ENCODE peak calls at places on chromosomes 11 and 22, in eight cellular contexts. One of them, this sample, is unnamed.

GRCh38 chr11:26333906-26334305 is 2.0 kb downstream of the ANO3 start:
- DNase-seq in stomach: no peak
- DNase-seq in BJ: no peak
- DNase-seq in tibial artery: no peak
- DNase-seq in AG10803: no peak
- DNase-seq in bronchial epithelial cell: peak
- DNase-seq in mucosa of descending colon: no peak
- DNase-seq in epithelial cell of proximal tubule: no peak
- DNase-seq in this sample: no peak

GRCh38 chr11:134981824-134982223 is 569.8 kb upstream of the B3GAT1 start:
- DNase-seq in BJ: no peak
- DNase-seq in stomach: no peak
- DNase-seq in tibial artery: no peak
- DNase-seq in AG10803: no peak
- DNase-seq in bronchial epithelial cell: no peak
- DNase-seq in epithelial cell of proximal tubule: no peak
- DNase-seq in mucosa of descending colon: no peak
- DNase-seq in this sample: no peak

GRCh38 chr11:119188067-119188466 is 2.8 kb downstream of the NHERF4 start:
- DNase-seq in bronchial epithelial cell: no peak
- DNase-seq in AG10803: no peak
- DNase-seq in tibial artery: no peak
- DNase-seq in epithelial cell of proximal tubule: no peak
- DNase-seq in BJ: no peak
- DNase-seq in mucosa of descending colon: no peak
- DNase-seq in stomach: no peak
- DNase-seq in this sample: no peak

GRCh38 chr22:32469799-32470212 is 4.8 kb upstream of the FBXO7 start:
- DNase-seq in AG10803: peak
- DNase-seq in epithelial cell of proximal tubule: peak
- DNase-seq in BJ: peak
- DNase-seq in stomach: no peak
- DNase-seq in tibial artery: no peak
- DNase-seq in mucosa of descending colon: no peak
- DNase-seq in bronchial epithelial cell: peak
- DNase-seq in this sample: no peak

GRCh38 chr11:112625816-112626215 is 335.4 kb upstream of the NCAM1 start:
- DNase-seq in AG10803: no peak
- DNase-seq in stomach: no peak
- DNase-seq in bronchial epithelial cell: peak
- DNase-seq in mucosa of descending colon: no peak
- DNase-seq in BJ: no peak
- DNase-seq in epithelial cell of proximal tubule: no peak
- DNase-seq in tibial artery: no peak
- DNase-seq in this sample: no peak

GRCh38 chr11:121892131-121892681 is 223.8 kb downstream of the BLID start:
- DNase-seq in tibial artery: no peak
- DNase-seq in stomach: no peak
- DNase-seq in AG10803: peak
- DNase-seq in bronchial epithelial cell: peak
- DNase-seq in BJ: peak
- DNase-seq in epithelial cell of proximal tubule: no peak
- DNase-seq in mucosa of descending colon: no peak
- DNase-seq in this sample: no peak

GRCh38 chr11:128757235-128757711 is 63.4 kb downstream of the FLI1 start:
- DNase-seq in bronchial epithelial cell: peak
- DNase-seq in BJ: no peak
- DNase-seq in epithelial cell of proximal tubule: no peak
- DNase-seq in stomach: no peak
- DNase-seq in AG10803: no peak
- DNase-seq in mucosa of descending colon: no peak
- DNase-seq in tibial artery: peak
- DNase-seq in this sample: no peak

GRCh38 chr11:122852071-122852831 is 14.0 kb downstream of the CRTAM start:
- DNase-seq in epithelial cell of proximal tubule: no peak
- DNase-seq in mucosa of descending colon: no peak
- DNase-seq in stomach: no peak
- DNase-seq in bronchial epithelial cell: peak
- DNase-seq in tibial artery: no peak
- DNase-seq in AG10803: peak
- DNase-seq in BJ: no peak
- DNase-seq in this sample: no peak

GRCh38 chr11:126748097-126748756 is 252.3 kb downstream of the KIRREL3 start:
- DNase-seq in tibial artery: no peak
- DNase-seq in stomach: no peak
- DNase-seq in epithelial cell of proximal tubule: no peak
- DNase-seq in mucosa of descending colon: no peak
- DNase-seq in bronchial epithelial cell: no peak
- DNase-seq in BJ: no peak
- DNase-seq in AG10803: no peak
- DNase-seq in this sample: no peak

GRCh38 chr11:64253481-64253880 is 2.2 kb downstream of the PLCB3 start:
- DNase-seq in epithelial cell of proximal tubule: no peak
- DNase-seq in mucosa of descending colon: no peak
- DNase-seq in tibial artery: peak
- DNase-seq in BJ: no peak
- DNase-seq in bronchial epithelial cell: no peak
- DNase-seq in stomach: no peak
- DNase-seq in AG10803: peak
- DNase-seq in this sample: no peak

GRCh38 chr11:64256300-64256699 is 5.0 kb downstream of the PLCB3 start:
- DNase-seq in mucosa of descending colon: no peak
- DNase-seq in tibial artery: no peak
- DNase-seq in BJ: no peak
- DNase-seq in bronchial epithelial cell: no peak
- DNase-seq in stomach: no peak
- DNase-seq in epithelial cell of proximal tubule: no peak
- DNase-seq in AG10803: no peak
- DNase-seq in this sample: no peak

GRCh38 chr11:64253043-64253442 is 1.7 kb downstream of the PLCB3 start:
- DNase-seq in AG10803: no peak
- DNase-seq in epithelial cell of proximal tubule: no peak
- DNase-seq in tibial artery: no peak
- DNase-seq in bronchial epithelial cell: no peak
- DNase-seq in stomach: no peak
- DNase-seq in BJ: no peak
- DNase-seq in mucosa of descending colon: no peak
- DNase-seq in this sample: no peak

GRCh38 chr11:64255135-64256128 is 4.1 kb downstream of the PLCB3 start:
- DNase-seq in BJ: no peak
- DNase-seq in AG10803: no peak
- DNase-seq in tibial artery: no peak
- DNase-seq in epithelial cell of proximal tubule: no peak
- DNase-seq in mucosa of descending colon: no peak
- DNase-seq in stomach: no peak
- DNase-seq in bronchial epithelial cell: no peak
- DNase-seq in this sample: no peak

GRCh38 chr11:64254326-64254725 is 3.0 kb downstream of the PLCB3 start:
- DNase-seq in bronchial epithelial cell: no peak
- DNase-seq in mucosa of descending colon: no peak
- DNase-seq in epithelial cell of proximal tubule: no peak
- DNase-seq in BJ: no peak
- DNase-seq in stomach: no peak
- DNase-seq in tibial artery: no peak
- DNase-seq in AG10803: no peak
- DNase-seq in this sample: no peak
- TF ChIP-seq CTCF in bronchial epithelial cell: no peak
- TF ChIP-seq CTCF in mucosa of descending colon: no peak
- TF ChIP-seq CTCF in epithelial cell of proximal tubule: no peak
- TF ChIP-seq CTCF in BJ: no peak
- TF ChIP-seq CTCF in stomach: no peak
- TF ChIP-seq CTCF in tibial artery: no peak
- TF ChIP-seq CTCF in AG10803: no peak
- TF ChIP-seq CTCF in this sample: no peak

DNA sequence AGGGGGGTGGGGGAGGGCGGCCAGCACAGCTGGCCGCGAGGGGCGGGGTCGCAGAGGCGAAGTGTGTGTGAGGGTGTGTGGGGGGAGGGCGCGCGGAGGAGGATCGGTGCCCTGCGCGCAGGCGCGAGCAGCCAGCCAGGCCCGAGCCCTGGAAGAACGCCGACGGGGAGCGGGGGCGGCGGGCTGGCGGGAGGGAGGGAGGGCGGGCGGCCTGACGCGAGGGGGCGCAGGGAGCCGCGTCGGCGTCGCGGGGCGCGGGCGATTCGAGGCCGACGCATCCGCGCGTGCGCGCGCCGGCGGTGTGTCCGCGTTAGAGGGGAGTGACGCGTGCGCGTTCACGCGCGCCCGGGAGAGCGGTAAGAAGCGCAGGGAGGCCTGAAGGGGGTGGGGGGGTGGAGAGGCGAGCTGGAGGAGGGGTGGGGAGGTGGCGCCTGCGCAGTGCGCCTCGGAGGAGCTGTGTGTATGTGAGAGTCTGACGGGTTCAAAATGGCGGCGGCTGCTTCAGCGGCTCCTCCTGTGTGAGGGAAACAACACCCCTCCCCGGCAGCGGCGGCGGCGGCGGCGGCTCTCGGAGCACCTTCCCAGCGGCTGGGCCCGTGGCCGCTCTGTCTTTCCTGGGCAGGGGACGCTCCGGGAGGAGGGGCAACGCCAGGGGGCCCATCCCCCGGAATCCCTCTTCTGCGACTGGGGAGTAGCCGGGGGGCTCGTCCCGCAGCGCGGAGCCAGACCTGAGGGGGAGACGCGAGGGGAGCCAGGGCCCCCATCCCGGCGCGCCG is at the start of gene KDM2A:
- DNase-seq in stomach: peak
- DNase-seq in epithelial cell of proximal tubule: peak
- DNase-seq in AG10803: peak
- DNase-seq in BJ: peak
- DNase-seq in tibial artery: peak
- DNase-seq in mucosa of descending colon: peak
- DNase-seq in bronchial epithelial cell: peak
- DNase-seq in this sample: peak
- TF ChIP-seq CTCF in stomach: no peak
- TF ChIP-seq CTCF in epithelial cell of proximal tubule: no peak
- TF ChIP-seq CTCF in AG10803: no peak
- TF ChIP-seq CTCF in BJ: no peak
- TF ChIP-seq CTCF in tibial artery: peak
- TF ChIP-seq CTCF in mucosa of descending colon: peak
- TF ChIP-seq CTCF in bronchial epithelial cell: peak
- TF ChIP-seq CTCF in this sample: peak

GRCh38 chr11:794013-794765 is 3.9 kb downstream of the SLC25A22 start:
- DNase-seq in tibial artery: no peak
- DNase-seq in AG10803: no peak
- DNase-seq in mucosa of descending colon: no peak
- DNase-seq in bronchial epithelial cell: no peak
- DNase-seq in epithelial cell of proximal tubule: no peak
- DNase-seq in stomach: no peak
- DNase-seq in BJ: no peak
- DNase-seq in this sample: no peak
- TF ChIP-seq CTCF in tibial artery: no peak
- TF ChIP-seq CTCF in AG10803: no peak
- TF ChIP-seq CTCF in mucosa of descending colon: no peak
- TF ChIP-seq CTCF in bronchial epithelial cell: no peak
- TF ChIP-seq CTCF in epithelial cell of proximal tubule: no peak
- TF ChIP-seq CTCF in stomach: no peak
- TF ChIP-seq CTCF in BJ: no peak
- TF ChIP-seq CTCF in this sample: no peak

GRCh38 chr11:46374815-46375214 is 6.7 kb upstream of the MDK start:
- DNase-seq in mucosa of descending colon: no peak
- DNase-seq in epithelial cell of proximal tubule: no peak
- DNase-seq in stomach: no peak
- DNase-seq in AG10803: no peak
- DNase-seq in tibial artery: no peak
- DNase-seq in bronchial epithelial cell: no peak
- DNase-seq in BJ: no peak
- DNase-seq in this sample: no peak
- TF ChIP-seq CTCF in mucosa of descending colon: no peak
- TF ChIP-seq CTCF in epithelial cell of proximal tubule: no peak
- TF ChIP-seq CTCF in stomach: no peak
- TF ChIP-seq CTCF in AG10803: no peak
- TF ChIP-seq CTCF in tibial artery: no peak
- TF ChIP-seq CTCF in bronchial epithelial cell: no peak
- TF ChIP-seq CTCF in BJ: no peak
- TF ChIP-seq CTCF in this sample: no peak

GRCh38 chr22:16932577-16932976 is 75.4 kb downstream of the GAB4 start:
- DNase-seq in AG10803: no peak
- DNase-seq in epithelial cell of proximal tubule: no peak
- DNase-seq in stomach: no peak
- DNase-seq in BJ: no peak
- DNase-seq in bronchial epithelial cell: no peak
- DNase-seq in tibial artery: no peak
- DNase-seq in mucosa of descending colon: no peak
- DNase-seq in this sample: no peak
- TF ChIP-seq CTCF in AG10803: peak
- TF ChIP-seq CTCF in epithelial cell of proximal tubule: peak
- TF ChIP-seq CTCF in stomach: no peak
- TF ChIP-seq CTCF in BJ: peak
- TF ChIP-seq CTCF in bronchial epithelial cell: no peak
- TF ChIP-seq CTCF in tibial artery: no peak
- TF ChIP-seq CTCF in mucosa of descending colon: no peak
- TF ChIP-seq CTCF in this sample: no peak

GRCh38 chr11:36349345-36350136 is 53.5 kb downstream of the PRR5L start:
- DNase-seq in tibial artery: no peak
- DNase-seq in AG10803: no peak
- DNase-seq in stomach: no peak
- DNase-seq in epithelial cell of proximal tubule: no peak
- DNase-seq in mucosa of descending colon: no peak
- DNase-seq in bronchial epithelial cell: no peak
- DNase-seq in BJ: no peak
- DNase-seq in this sample: no peak

GRCh38 chr11:36350137-36350513 is 54.0 kb downstream of the PRR5L start:
- DNase-seq in epithelial cell of proximal tubule: no peak
- DNase-seq in BJ: no peak
- DNase-seq in bronchial epithelial cell: no peak
- DNase-seq in mucosa of descending colon: no peak
- DNase-seq in tibial artery: no peak
- DNase-seq in AG10803: no peak
- DNase-seq in stomach: no peak
- DNase-seq in this sample: no peak

GRCh38 chr11:36356201-36356600 is 60.1 kb downstream of the PRR5L start:
- DNase-seq in stomach: no peak
- DNase-seq in AG10803: peak
- DNase-seq in BJ: no peak
- DNase-seq in epithelial cell of proximal tubule: no peak
- DNase-seq in mucosa of descending colon: no peak
- DNase-seq in bronchial epithelial cell: no peak
- DNase-seq in tibial artery: peak
- DNase-seq in this sample: no peak

GRCh38 chr11:36354221-36355003 is 58.3 kb downstream of the PRR5L start:
- DNase-seq in bronchial epithelial cell: peak
- DNase-seq in AG10803: peak
- DNase-seq in BJ: peak
- DNase-seq in epithelial cell of proximal tubule: no peak
- DNase-seq in stomach: no peak
- DNase-seq in tibial artery: no peak
- DNase-seq in mucosa of descending colon: no peak
- DNase-seq in this sample: no peak

GRCh38 chr11:36352919-36353318 is 56.8 kb downstream of the PRR5L start:
- DNase-seq in BJ: no peak
- DNase-seq in mucosa of descending colon: no peak
- DNase-seq in stomach: no peak
- DNase-seq in epithelial cell of proximal tubule: no peak
- DNase-seq in bronchial epithelial cell: no peak
- DNase-seq in AG10803: no peak
- DNase-seq in tibial artery: no peak
- DNase-seq in this sample: no peak
- TF ChIP-seq CTCF in BJ: no peak
- TF ChIP-seq CTCF in mucosa of descending colon: no peak
- TF ChIP-seq CTCF in stomach: no peak
- TF ChIP-seq CTCF in epithelial cell of proximal tubule: no peak
- TF ChIP-seq CTCF in bronchial epithelial cell: no peak
- TF ChIP-seq CTCF in AG10803: no peak
- TF ChIP-seq CTCF in tibial artery: no peak
- TF ChIP-seq CTCF in this sample: no peak

This sample was measured in neural crest cell.